ENCODE peak calls at places on chromosomes 3 and 15, in ten cellular contexts. E is hepatocyte, S is endothelial cell of umbilical vein, Q is dorsolateral prefrontal cortex, X is epithelial cell of esophagus, Y is fibroblast of mammary gland, B is heart right ventricle, M is BJ, P is astrocyte of the spinal cord, Z is foreskin keratinocyte. V is an unnamed sample.

GRCh38 chr15:83775738-83776137 is 121.8 kb downstream of the ADAMTSL3 start:
- DNase-seq in E (no peak), S (no peak), Q (no peak), X (no peak), Y (no peak), B (no peak), M (no peak), P (no peak), Z (no peak), V (no peak)

GRCh38 chr3:48600711-48601621 is 5.8 kb upstream of the COL7A1 start:
- DNase-seq in E (no peak), S (no peak), Q (no peak), X (no peak), Y (no peak), B (no peak), M (no peak), P (no peak), Z (no peak), V (no peak)

GRCh38 chr3:126151562-126152302 is 28.7 kb downstream of the ALDH1L1 start:
- DNase-seq in E (peak), S (no peak), Q (no peak), X (no peak), Y (no peak), B (no peak), M (no peak), P (no peak), Z (no peak), V (no peak)

GRCh38 chr3:123431658-123432323 is 17.1 kb downstream of the ADCY5 start:
- DNase-seq in E (no peak), S (no peak), Q (no peak), X (no peak), Y (no peak), B (no peak), M (no peak), P (no peak), Z (no peak), V (no peak)

GRCh38 chr3:31980530-31981205 is 394 bp downstream of the OSBPL10 start:
- DNase-seq in E (peak), S (peak), Q (peak), X (peak), Y (peak), B (peak), M (no peak), P (peak), Z (no peak), V (no peak)

GRCh38 chr3:71428841-71429609 is 154.5 kb downstream of the FOXP1 start:
- DNase-seq in E (peak), S (peak), Q (no peak), X (peak), Y (peak), B (peak), M (no peak), P (peak), Z (peak), V (peak)

GRCh38 chr3:169362261-169362660 is 301.3 kb downstream of the MECOM start:
- DNase-seq in E (peak), S (peak), Q (no peak), X (peak), Y (peak), B (no peak), M (no peak), P (peak), Z (no peak), V (no peak)

GRCh38 chr15:35289029-35289617 is 204.0 kb upstream of the NANOGP8 start:
- DNase-seq in E (peak), S (peak), Q (no peak), X (peak), Y (peak), B (peak), M (no peak), P (peak), Z (no peak), V (peak)

GRCh38 chr3:80000022-80000421 is 232.2 kb upstream of the ROBO1 start:
- DNase-seq in E (no peak), S (peak), Q (no peak), X (peak), Y (no peak), B (no peak), M (no peak), P (peak), Z (no peak), V (no peak)

GRCh38 chr3:76997733-76998132 is 42.2 kb upstream of the ROBO2 start:
- DNase-seq in E (no peak), S (no peak), Q (no peak), X (peak), Y (peak), B (no peak), M (no peak), P (peak), Z (peak), V (no peak)

GRCh38 chr15:29656636-29657475 is 165.4 kb downstream of the TJP1 start:
- DNase-seq in E (peak), S (no peak), Q (no peak), X (no peak), Y (no peak), B (no peak), M (no peak), P (no peak), Z (no peak), V (no peak)

GRCh38 chr3:53994986-53995385 is 103.3 kb upstream of the SELENOK start:
- DNase-seq in E (no peak), S (no peak), Q (peak), X (no peak), Y (no peak), B (no peak), M (no peak), P (no peak), Z (no peak), V (no peak)

GRCh38 chr15:89673162-89673506 is 6.0 kb downstream of the PLIN1 start:
- DNase-seq in E (no peak), S (peak), Q (no peak), X (no peak), Y (no peak), B (no peak), M (no peak), P (no peak), Z (no peak), V (no peak)

GRCh38 chr3:30511524-30512278 is 94.7 kb upstream of the TGFBR2 start:
- DNase-seq in E (peak), S (peak), Q (no peak), X (peak), Y (peak), B (no peak), M (peak), P (peak), Z (peak), V (peak)

GRCh38 chr3:133083395-133083794 is 45.2 kb downstream of the TMEM108 start:
- DNase-seq in E (no peak), S (no peak), Q (no peak), X (no peak), Y (no peak), B (no peak), M (no peak), P (no peak), Z (no peak), V (no peak)

GRCh38 chr15:39583586-39584265 is 2.8 kb downstream of the THBS1 start:
- DNase-seq in E (peak), S (peak), Q (no peak), X (peak), Y (peak), B (no peak), M (peak), P (peak), Z (peak), V (peak)

GRCh38 chr15:92200891-92201290 is 192.8 kb upstream of the ST8SIA2 start:
- DNase-seq in E (no peak), S (no peak), Q (no peak), X (no peak), Y (no peak), B (no peak), M (no peak), P (no peak), Z (no peak), V (no peak)

GRCh38 chr3:48560648-48561018 is 2.9 kb downstream of the UCN2 start:
- DNase-seq in E (no peak), S (no peak), Q (no peak), X (no peak), Y (no peak), B (peak), M (no peak), P (no peak), Z (no peak), V (no peak)

GRCh38 chr15:40471105-40471777 is 457 bp downstream of the CHST14 start:
- DNase-seq in E (peak), S (peak), Q (no peak), X (no peak), Y (no peak), B (peak), M (no peak), P (peak), Z (no peak), V (no peak)

GRCh38 chr15:40238927-40239591 is at the start of gene PAK6:
- DNase-seq in E (peak), S (peak), Q (peak), X (peak), Y (peak), B (no peak), M (no peak), P (peak), Z (peak), V (no peak)

DNA sequence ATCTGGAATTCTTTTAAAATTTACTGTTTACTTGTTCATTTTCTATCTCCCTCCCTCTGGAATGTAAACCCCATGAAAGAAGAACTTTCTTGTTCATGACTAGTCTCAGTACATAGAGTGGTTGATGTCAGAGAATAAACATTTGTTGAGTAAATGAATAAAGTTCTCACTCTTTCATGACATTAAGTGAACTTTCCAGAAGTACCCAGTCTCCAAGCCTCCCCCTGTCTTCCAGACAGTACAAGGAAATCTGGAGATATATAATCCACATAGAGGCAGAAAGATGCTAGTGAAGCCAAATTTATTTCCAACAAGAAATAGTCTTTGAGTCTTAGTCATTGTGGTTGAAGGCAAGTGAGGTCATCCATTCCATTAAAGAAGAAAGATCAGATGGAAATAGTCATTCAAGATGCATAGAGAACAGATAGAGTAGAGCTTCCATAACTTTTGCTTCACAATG is 71.5 kb upstream of the GALNT15 start:
- DNase-seq in E (peak), S (no peak), Q (no peak), X (peak), Y (peak), B (no peak), M (peak), P (peak), Z (peak), V (no peak)
- TF ChIP-seq CTCF in E (no peak), S (no peak), Q (no peak), X (no peak), Y (peak), B (no peak), M (no peak), P (no peak), Z (no peak), V (peak)

GRCh38 chr3:12946134-12946533 is 104.8 kb upstream of the RPL32 start:
- DNase-seq in E (no peak), S (no peak), Q (no peak), X (no peak), Y (no peak), B (no peak), M (no peak), P (no peak), Z (no peak), V (no peak)

GRCh38 chr3:12947504-12948369 is 106.4 kb upstream of the RPL32 start:
- DNase-seq in E (peak), S (peak), Q (no peak), X (peak), Y (peak), B (no peak), M (peak), P (peak), Z (peak), V (peak)

GRCh38 chr3:12948371-12948770 is 107.0 kb upstream of the RPL32 start:
- DNase-seq in E (no peak), S (no peak), Q (no peak), X (peak), Y (peak), B (no peak), M (peak), P (peak), Z (peak), V (no peak)

GRCh38 chr3:12944849-12945248 is 103.5 kb upstream of the RPL32 start:
- DNase-seq in E (no peak), S (no peak), Q (peak), X (no peak), Y (no peak), B (no peak), M (no peak), P (no peak), Z (no peak), V (no peak)

GRCh38 chr3:12946661-12947316 is 105.4 kb upstream of the RPL32 start:
- DNase-seq in E (no peak), S (no peak), Q (no peak), X (peak), Y (no peak), B (no peak), M (no peak), P (peak), Z (peak), V (no peak)
- TF ChIP-seq CTCF in E (no peak), S (no peak), Q (no peak), X (no peak), Y (no peak), B (no peak), M (no peak), P (no peak), Z (no peak), V (no peak)

GRCh38 chr3:46368569-46368968 is 2.2 kb upstream of the CCR5 start:
- DNase-seq in E (peak), S (no peak), Q (peak), X (peak), Y (peak), B (peak), M (no peak), P (no peak), Z (no peak), V (no peak)
- TF ChIP-seq CTCF in E (peak), S (no peak), Q (no peak), X (peak), Y (peak), B (no peak), M (no peak), P (no peak), Z (peak), V (no peak)

GRCh38 chr15:79543097-79543496 is 111.0 kb downstream of the MINAR1 start:
- DNase-seq in E (no peak), S (no peak), Q (no peak), X (no peak), Y (no peak), B (no peak), M (no peak), P (no peak), Z (no peak), V (no peak)
- TF ChIP-seq CTCF in E (no peak), S (no peak), Q (no peak), X (no peak), Y (no peak), B (no peak), M (no peak), P (no peak), Z (no peak), V (no peak)

GRCh38 chr3:38960953-38961622 is 90.7 kb downstream of the SCN11A start:
- DNase-seq in E (peak), S (peak), Q (peak), X (peak), Y (peak), B (peak), M (peak), P (peak), Z (peak), V (no peak)
- TF ChIP-seq CTCF in E (peak), S (peak), Q (peak), X (peak), Y (peak), B (peak), M (peak), P (peak), Z (peak), V (peak)

GRCh38 chr3:120567370-120568197 is 28.6 kb upstream of the NDUFB4 start:
- DNase-seq in E (peak), S (peak), Q (no peak), X (peak), Y (peak), B (no peak), M (no peak), P (peak), Z (no peak), V (no peak)
- TF ChIP-seq CTCF in E (peak), S (peak), Q (peak), X (peak), Y (peak), B (peak), M (peak), P (peak), Z (peak), V (peak)

GRCh38 chr3:12997387-12997786 is 75.8 kb downstream of the IQSEC1 start:
- DNase-seq in E (no peak), S (no peak), Q (no peak), X (peak), Y (no peak), B (no peak), M (no peak), P (no peak), Z (no peak), V (no peak)
- TF ChIP-seq CTCF in E (no peak), S (no peak), Q (no peak), X (no peak), Y (no peak), B (no peak), M (no peak), P (no peak), Z (no peak), V (no peak)

GRCh38 chr3:50338989-50339388 is 1.6 kb downstream of the RASSF1 start:
- DNase-seq in E (no peak), S (no peak), Q (no peak), X (no peak), Y (no peak), B (no peak), M (no peak), P (no peak), Z (no peak), V (no peak)

GRCh38 chr3:50334339-50335075 is 6.1 kb downstream of the RASSF1 start:
- DNase-seq in E (no peak), S (peak), Q (no peak), X (no peak), Y (no peak), B (no peak), M (no peak), P (no peak), Z (no peak), V (no peak)

GRCh38 chr3:50337175-50337861 is 3.3 kb downstream of the RASSF1 start:
- DNase-seq in E (peak), S (peak), Q (peak), X (peak), Y (peak), B (peak), M (peak), P (peak), Z (peak), V (peak)

GRCh38 chr3:50333744-50334328 is 5.8 kb upstream of the TUSC2 start:
- DNase-seq in E (no peak), S (peak), Q (no peak), X (no peak), Y (peak), B (peak), M (no peak), P (peak), Z (no peak), V (no peak)

DNA sequence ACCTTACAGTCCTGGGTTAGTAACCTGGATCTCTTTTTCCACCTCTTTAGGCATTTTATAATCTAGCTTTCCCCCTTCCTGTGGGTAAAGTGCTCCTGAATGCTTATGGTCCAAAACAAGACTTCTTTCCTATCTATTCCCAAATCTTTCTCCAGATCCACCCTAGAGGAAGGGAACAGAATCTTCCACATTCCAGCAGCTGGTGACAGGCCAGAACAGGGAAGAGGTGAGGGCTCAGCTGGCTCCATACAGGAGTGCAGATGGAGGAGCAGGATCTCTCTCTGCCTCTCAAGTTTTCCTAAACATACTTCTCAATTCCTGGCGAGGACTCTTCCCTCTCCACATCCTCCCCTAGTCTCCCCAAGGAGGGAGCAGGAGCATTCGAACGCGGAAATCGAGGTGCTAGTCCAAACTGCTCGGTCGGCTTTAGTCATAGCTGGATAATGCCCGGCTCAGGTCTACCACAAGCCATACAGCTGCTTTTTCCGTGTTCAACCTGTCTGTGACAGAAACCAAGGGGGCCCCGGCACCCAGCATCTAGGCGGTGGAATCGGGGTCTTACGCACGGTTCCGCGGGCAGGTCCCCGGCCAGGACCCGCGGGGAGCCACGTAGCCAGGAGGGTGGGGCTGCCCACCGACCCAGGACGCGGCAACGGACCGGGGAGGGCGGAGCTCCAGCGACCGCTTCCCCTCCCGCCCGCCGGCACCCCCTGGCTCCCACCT is 4.0 kb downstream of the RASSF1 start:
- DNase-seq in E (no peak), S (peak), Q (no peak), X (peak), Y (peak), B (no peak), M (no peak), P (no peak), Z (peak), V (no peak)
- TF ChIP-seq CTCF in E (no peak), S (no peak), Q (no peak), X (peak), Y (no peak), B (no peak), M (no peak), P (no peak), Z (no peak), V (no peak)